ENCODE peak calls at places on chromosomes 2 and 18, in ten cellular contexts. E is effector memory CD4-positive, alpha-beta T cell; P is activated CD4-positive, alpha-beta T cell treated with anti-CD3 and anti-CD28 coated beads, Interleukin-2, amount 50 U/mL, for 1 hour; Y is DMS153; I is ovary; A is NCI-H1436; U is stimulated activated CD4-positive, alpha-beta T cell treated with anti-CD3 and anti-CD28 coated beads, TNF-alpha, amount 100 ng/mL, for 48 hours; L is stimulated activated naive B cell treated with anti-CD40 and anti-IgM and Interleukin-4, amounts not matched to agents 10 μg/mL and 1 μg/mL and 100 μg/mL, for 72 hours; W is G401; O is activated naive CD8-positive, alpha-beta T cell treated with anti-CD3 and anti-CD28 coated beads for 36 hours. S is an unnamed sample.

GRCh38 chr2:13581471-13581870 is 864.7 kb downstream of the TRIB2 start:
- DNase-seq in E (no peak), P (no peak), Y (no peak), I (no peak), A (no peak), U (no peak), L (no peak), W (no peak), O (no peak), S (no peak)

GRCh38 chr2:44979581-44979980 is 29.7 kb downstream of the SIX2 start:
- DNase-seq in E (no peak), P (no peak), Y (no peak), I (no peak), A (no peak), U (no peak), L (no peak), W (no peak), O (no peak), S (no peak)

GRCh38 chr18:5197032-5197434 is at the start of gene AKAIN1:
- DNase-seq in E (no peak), P (peak), Y (no peak), I (no peak), A (no peak), U (no peak), L (no peak), W (peak), O (peak), S (no peak)

GRCh38 chr18:55275042-55275897 is 312.7 kb downstream of the TCF4 start:
- DNase-seq in E (no peak), P (no peak), Y (no peak), I (no peak), A (no peak), U (no peak), L (no peak), W (peak), O (no peak), S (no peak)

GRCh38 chr2:178844690-178845089 is 37.5 kb upstream of the TTN start:
- DNase-seq in E (no peak), P (no peak), Y (no peak), I (no peak), A (no peak), U (no peak), L (no peak), W (no peak), O (no peak), S (no peak)

GRCh38 chr2:157839162-157839801 is 36.8 kb downstream of the ACVR1 start:
- DNase-seq in E (no peak), P (no peak), Y (peak), I (no peak), A (peak), U (no peak), L (no peak), W (peak), O (no peak), S (no peak)

GRCh38 chr18:46772396-46772795 is 15.5 kb upstream of the ST8SIA5 start:
- DNase-seq in E (no peak), P (no peak), Y (no peak), I (no peak), A (no peak), U (no peak), L (no peak), W (peak), O (no peak), S (no peak)

GRCh38 chr2:57490746-57491145 is 555.9 kb upstream of the VRK2 start:
- DNase-seq in E (no peak), P (no peak), Y (no peak), I (no peak), A (no peak), U (no peak), L (no peak), W (no peak), O (no peak), S (no peak)

GRCh38 chr2:165251361-165251760 is 12.1 kb downstream of the SCN2A start:
- DNase-seq in E (no peak), P (no peak), Y (peak), I (no peak), A (peak), U (no peak), L (no peak), W (no peak), O (no peak), S (no peak)

GRCh38 chr2:234476766-234477165 is 20.1 kb downstream of the ARL4C start:
- DNase-seq in E (no peak), P (no peak), Y (no peak), I (no peak), A (no peak), U (no peak), L (no peak), W (no peak), O (no peak), S (no peak)

GRCh38 chr18:25497395-25497794 is 145.4 kb upstream of the ZNF521 start:
- DNase-seq in E (no peak), P (no peak), Y (no peak), I (no peak), A (no peak), U (no peak), L (no peak), W (no peak), O (no peak), S (no peak)

GRCh38 chr2:46695283-46695682 is 215.9 kb downstream of the TMEM247 start:
- DNase-seq in E (no peak), P (no peak), Y (no peak), I (no peak), A (no peak), U (no peak), L (no peak), W (no peak), O (no peak), S (no peak)

GRCh38 chr2:221572821-221573429 is 821 bp upstream of the EPHA4 start:
- DNase-seq in E (no peak), P (peak), Y (no peak), I (peak), A (peak), U (no peak), L (no peak), W (peak), O (peak), S (no peak)

GRCh38 chr2:224426650-224427049 is 24.7 kb upstream of the FAM124B start:
- DNase-seq in E (no peak), P (no peak), Y (no peak), I (no peak), A (no peak), U (no peak), L (no peak), W (no peak), O (no peak), S (no peak)

GRCh38 chr2:225270861-225271260 is 128.6 kb upstream of the NYAP2 start:
- DNase-seq in E (no peak), P (no peak), Y (peak), I (no peak), A (peak), U (no peak), L (peak), W (peak), O (peak), S (no peak)

GRCh38 chr2:79723830-79724229 is 211.0 kb downstream of the CTNNA2 start:
- DNase-seq in E (no peak), P (no peak), Y (no peak), I (no peak), A (no peak), U (no peak), L (no peak), W (no peak), O (no peak), S (no peak)

GRCh38 chr2:54901224-54901986 is 148.8 kb downstream of the RTN4 start:
- DNase-seq in E (no peak), P (no peak), Y (no peak), I (no peak), A (no peak), U (no peak), L (no peak), W (peak), O (no peak), S (no peak)

GRCh38 chr2:124153713-124154112 is 128.6 kb downstream of the CNTNAP5 start:
- DNase-seq in E (no peak), P (no peak), Y (no peak), I (no peak), A (no peak), U (no peak), L (no peak), W (no peak), O (no peak), S (no peak)

GRCh38 chr2:163662141-163662780 is 73.5 kb downstream of the FIGN start:
- DNase-seq in E (no peak), P (no peak), Y (no peak), I (no peak), A (no peak), U (no peak), L (no peak), W (no peak), O (no peak), S (no peak)

GRCh38 chr2:109128048-109128465 is 948 bp upstream of the SH3RF3 start:
- DNase-seq in E (no peak), P (peak), Y (peak), I (peak), A (peak), U (peak), L (peak), W (peak), O (peak), S (peak)

GRCh38 chr18:47413327-47413726 is 161.9 kb upstream of the SKOR2 start:
- DNase-seq in E (no peak), P (no peak), Y (no peak), I (no peak), A (no peak), U (no peak), L (no peak), W (peak), O (no peak), S (no peak)

GRCh38 chr2:222127660-222128059 is 171.1 kb downstream of the PAX3 start:
- DNase-seq in E (no peak), P (no peak), Y (no peak), I (no peak), A (no peak), U (no peak), L (no peak), W (no peak), O (no peak), S (no peak)

GRCh38 chr18:59918320-59918755 is 18.5 kb downstream of the PMAIP1 start:
- DNase-seq in E (no peak), P (no peak), Y (peak), I (no peak), A (peak), U (no peak), L (peak), W (no peak), O (peak), S (no peak)

GRCh38 chr2:9336534-9337354 is 86.6 kb downstream of the ITGB1BP1 start:
- DNase-seq in E (no peak), P (no peak), Y (peak), I (peak), A (peak), U (no peak), L (no peak), W (peak), O (no peak), S (peak)

GRCh38 chr2:162182395-162182794 is 30.3 kb upstream of the GCG start:
- DNase-seq in E (no peak), P (no peak), Y (no peak), I (no peak), A (no peak), U (no peak), L (no peak), W (no peak), O (no peak), S (no peak)

GRCh38 chr18:50653402-50654093 is 93.7 kb downstream of the MAPK4 start:
- DNase-seq in E (no peak), P (no peak), Y (no peak), I (peak), A (no peak), U (no peak), L (no peak), W (no peak), O (no peak), S (no peak)

GRCh38 chr2:238970553-238971081 is 122.7 kb downstream of the TWIST2 start:
- DNase-seq in E (no peak), P (peak), Y (peak), I (peak), A (no peak), U (no peak), L (peak), W (peak), O (peak), S (peak)

GRCh38 chr2:152564754-152565551 is 152.3 kb downstream of the PRPF40A start:
- DNase-seq in E (no peak), P (no peak), Y (no peak), I (no peak), A (no peak), U (no peak), L (no peak), W (no peak), O (no peak), S (no peak)

GRCh38 chr2:184765048-184765881 is 166.9 kb downstream of the ZNF804A start:
- DNase-seq in E (no peak), P (no peak), Y (no peak), I (no peak), A (no peak), U (no peak), L (no peak), W (no peak), O (no peak), S (no peak)

GRCh38 chr2:5074738-5075137 is 617.4 kb upstream of the SOX11 start:
- DNase-seq in E (no peak), P (no peak), Y (no peak), I (no peak), A (no peak), U (no peak), L (no peak), W (no peak), O (no peak), S (no peak)

GRCh38 chr2:238963164-238963969 is 115.5 kb downstream of the TWIST2 start:
- DNase-seq in E (no peak), P (no peak), Y (no peak), I (no peak), A (no peak), U (no peak), L (no peak), W (no peak), O (no peak), S (no peak)

GRCh38 chr2:101831351-101831865 is 133.9 kb downstream of the MAP4K4 start:
- DNase-seq in E (peak), P (peak), Y (peak), I (peak), A (peak), U (peak), L (peak), W (peak), O (peak), S (peak)

GRCh38 chr2:68774569-68775271 is 40.1 kb downstream of the ARHGAP25 start:
- DNase-seq in E (peak), P (peak), Y (no peak), I (peak), A (no peak), U (no peak), L (peak), W (no peak), O (peak), S (peak)

GRCh38 chr18:65601775-65602174 is 149.0 kb upstream of the CDH7 start:
- DNase-seq in E (no peak), P (no peak), Y (no peak), I (no peak), A (no peak), U (no peak), L (no peak), W (no peak), O (no peak), S (no peak)

GRCh38 chr2:25688236-25688635 is 14.9 kb upstream of the DTNB start:
- DNase-seq in E (no peak), P (no peak), Y (no peak), I (no peak), A (no peak), U (no peak), L (no peak), W (no peak), O (no peak), S (no peak)

GRCh38 chr18:79950440-79951341 is 762 bp downstream of the SLC66A2 start:
- DNase-seq in E (no peak), P (no peak), Y (no peak), I (no peak), A (no peak), U (no peak), L (no peak), W (no peak), O (peak), S (no peak)

GRCh38 chr2:211035548-211036185 is 479.3 kb downstream of the CPS1 start:
- DNase-seq in E (no peak), P (no peak), Y (no peak), I (no peak), A (no peak), U (no peak), L (no peak), W (no peak), O (no peak), S (no peak)

GRCh38 chr2:127431408-127432023 is 13.3 kb downstream of the PROC start:
- DNase-seq in E (no peak), P (no peak), Y (no peak), I (no peak), A (no peak), U (no peak), L (no peak), W (no peak), O (no peak), S (no peak)